ENCODE peak calls at places on chromosome 17, in seven cellular contexts. E, Q, J, L, Z, T and G are unnamed samples.

GRCh38 chr17:28282596-28282995 is 36.4 kb upstream of the TMEM97 start:
- DNase-seq in E (no peak), L (no peak), Q (peak), Z (no peak), J (no peak), T (no peak), G (peak)

GRCh38 chr17:80819422-80820164 is 172.0 kb upstream of the CHMP6 start:
- DNase-seq in J (no peak), E (no peak), Z (peak), Q (no peak), L (no peak), T (no peak), G (no peak)

GRCh38 chr17:77433385-77434135 is 292.8 kb downstream of the SEC14L1 start:
- DNase-seq in Q (no peak), E (no peak), Z (no peak), T (no peak), L (no peak), J (no peak), G (no peak)

GRCh38 chr17:61766520-61766919 is 96.8 kb downstream of the BRIP1 start:
- DNase-seq in L (no peak), T (no peak), Q (no peak), J (no peak), E (no peak), Z (no peak), G (no peak)

GRCh38 chr17:55547027-55547670 is 35.9 kb upstream of the SMIM36 start:
- DNase-seq in Z (no peak), T (no peak), J (no peak), Q (no peak), E (no peak), L (no peak), G (no peak)

GRCh38 chr17:55263565-55264272 is 1.0 kb upstream of the HLF start:
- DNase-seq in T (no peak), Q (no peak), Z (no peak), J (no peak), L (peak), E (no peak), G (no peak)

GRCh38 chr17:77320501-77321256 is 179.9 kb downstream of the SEC14L1 start:
- DNase-seq in Z (peak), T (no peak), E (no peak), Q (no peak), L (no peak), J (peak), G (peak)

GRCh38 chr17:10702574-10702973 is 5.2 kb downstream of the ADPRM start:
- DNase-seq in Q (no peak), T (no peak), L (no peak), Z (no peak), J (no peak), E (no peak), G (no peak)

GRCh38 chr17:42608692-42609181 is 437 bp downstream of the RETREG3 start:
- DNase-seq in E (no peak), Q (no peak), L (peak), Z (no peak), T (no peak), J (no peak), G (peak)

GRCh38 chr17:5785343-5785742 is 201.0 kb upstream of the NLRP1 start:
- DNase-seq in L (no peak), J (no peak), E (no peak), T (no peak), Q (no peak), Z (no peak), G (peak)

GRCh38 chr17:7852919-7853692 is 1.8 kb upstream of the TMEM88 start:
- DNase-seq in Z (no peak), Q (no peak), L (peak), J (no peak), E (no peak), T (no peak), G (no peak)

GRCh38 chr17:34626141-34626681 is 46.8 kb downstream of the TMEM132E start:
- DNase-seq in E (no peak), Z (no peak), J (no peak), Q (no peak), L (no peak), T (no peak), G (no peak)

GRCh38 chr17:75625813-75626486 is 7.3 kb upstream of the SMIM5 start:
- DNase-seq in J (no peak), T (peak), Z (no peak), L (peak), E (no peak), Q (no peak), G (no peak)

GRCh38 chr17:705011-705410 is 9.6 kb downstream of the VPS53 start:
- DNase-seq in T (no peak), E (no peak), Z (no peak), L (no peak), Q (no peak), J (no peak), G (no peak)

GRCh38 chr17:34254146-34254545 is 939 bp upstream of the CCL2 start:
- DNase-seq in Z (no peak), L (no peak), E (no peak), Q (no peak), J (no peak), T (no peak), G (peak)

GRCh38 chr17:82752371-82753200 is 721 bp downstream of the TBCD start:
- DNase-seq in J (no peak), L (no peak), T (peak), Z (peak), Q (no peak), E (no peak), G (no peak)

GRCh38 chr17:71986886-71987285 is 133.9 kb upstream of the SOX9 start:
- DNase-seq in T (no peak), L (no peak), Z (no peak), E (no peak), Q (no peak), J (no peak), G (no peak)

GRCh38 chr17:74116087-74116717 is 87.3 kb upstream of the RPL38 start:
- DNase-seq in J (no peak), E (no peak), L (no peak), Z (no peak), T (no peak), Q (no peak), G (no peak)

GRCh38 chr17:39364236-39365025 is 37.0 kb downstream of the FBXL20 start:
- DNase-seq in T (no peak), E (no peak), L (no peak), Z (no peak), J (no peak), Q (no peak), G (no peak)

GRCh38 chr17:82045916-82046484 is 5.6 kb downstream of the RFNG start:
- DNase-seq in E (no peak), L (no peak), T (no peak), J (no peak), Z (no peak), Q (no peak), G (no peak)

GRCh38 chr17:57445772-57446472 is 189.6 kb downstream of the MSI2 start:
- DNase-seq in Z (no peak), E (no peak), T (no peak), J (no peak), L (no peak), Q (no peak), G (no peak)

GRCh38 chr17:29076722-29077121 is 33.8 kb downstream of the PIPOX start:
- DNase-seq in Q (no peak), L (no peak), Z (no peak), J (no peak), T (no peak), E (no peak), G (no peak)

GRCh38 chr17:66255112-66255511 is 25.9 kb upstream of the APOH start:
- DNase-seq in E (peak), Z (no peak), J (peak), L (peak), Q (peak), T (peak), G (peak)

GRCh38 chr17:80778716-80779115 is 212.9 kb upstream of the CHMP6 start:
- DNase-seq in L (no peak), J (no peak), Z (no peak), T (no peak), Q (no peak), E (no peak), G (no peak)

GRCh38 chr17:19384723-19385391 is 2.1 kb downstream of the MFAP4 start:
- DNase-seq in J (peak), Q (no peak), Z (peak), T (no peak), E (no peak), L (no peak), G (no peak)

GRCh38 chr17:43846221-43846712 is 709 bp upstream of the CD300LG start:
- DNase-seq in Z (peak), E (peak), Q (peak), T (peak), J (peak), L (peak), G (peak)

GRCh38 chr17:59914274-59914854 is 21.4 kb downstream of the RPS6KB1 start:
- DNase-seq in E (no peak), J (peak), T (peak), L (no peak), Q (no peak), Z (no peak), G (peak)

GRCh38 chr17:60435244-60436170 is 13.2 kb downstream of the CHCT1 start:
- DNase-seq in Z (peak), L (peak), J (peak), E (peak), Q (peak), T (peak), G (peak)

GRCh38 chr17:42131971-42132370 is 9.4 kb downstream of the HSPB9 start:
- DNase-seq in Z (no peak), T (no peak), L (no peak), E (no peak), Q (no peak), J (no peak), G (no peak)

GRCh38 chr17:44820631-44821196 is 9.4 kb downstream of the GJC1 start:
- DNase-seq in E (no peak), Z (no peak), Q (peak), T (no peak), L (no peak), J (no peak), G (peak)

GRCh38 chr17:11241611-11242226 is 706 bp downstream of the SHISA6 start:
- DNase-seq in E (no peak), Q (no peak), L (no peak), T (no peak), Z (peak), J (no peak), G (no peak)

GRCh38 chr17:1200440-1200839 is 20.7 kb upstream of the ABR start:
- DNase-seq in Q (no peak), J (no peak), L (no peak), Z (no peak), E (no peak), T (no peak), G (no peak)

GRCh38 chr17:62876664-62877411 is 68.7 kb upstream of the MARCHF10 start:
- DNase-seq in Q (no peak), T (no peak), E (no peak), J (no peak), Z (no peak), L (no peak), G (no peak)

GRCh38 chr17:42536048-42536371 is at the start of gene NAGLU:
- DNase-seq in Z (peak), J (peak), Q (peak), L (peak), T (peak), E (peak), G (peak)

GRCh38 chr17:1438593-1439083 is 17.4 kb downstream of the CRK start:
- DNase-seq in T (no peak), E (no peak), Q (no peak), L (no peak), J (no peak), Z (no peak), G (peak)